ENCODE peak calls at places on chromosomes 7 and 10, in four cellular contexts. I, C, B and K are unnamed samples.

GRCh38 chr10:24953350-24954074 is 1.1 kb upstream of the PRTFDC1 start:
- DNase-seq in B (no peak), I (no peak), C (no peak), K (peak; percentile 41)

GRCh38 chr10:28291881-28292297 is 11.0 kb downstream of the MPP7 start:
- DNase-seq in C (no peak), I (no peak), B (peak; percentile 44), K (peak; percentile 95)

GRCh38 chr10:1468777-1469176 is 268.5 kb downstream of the ADARB2 start:
- DNase-seq in C (no peak), I (no peak), B (no peak), K (no peak)

GRCh38 chr10:58791137-58791536 is 278.5 kb downstream of the BICC1 start:
- DNase-seq in I (no peak), C (no peak), B (no peak), K (peak; percentile 41)

GRCh38 chr10:31321396-31321941 is 2.5 kb downstream of the ZEB1 start:
- DNase-seq in C (peak; percentile 26), I (peak; percentile 64), B (no peak), K (peak; percentile 7)

GRCh38 chr7:22357311-22358175 is 589 bp upstream of the RAPGEF5 start:
- DNase-seq in I (no peak), B (peak; percentile 55), C (no peak), K (peak; percentile 69)

GRCh38 chr7:8973601-8974000 is 540.2 kb downstream of the NXPH1 start:
- DNase-seq in B (no peak), C (no peak), I (no peak), K (no peak)

GRCh38 chr10:94292448-94293118 is 70.2 kb downstream of the NOC3L start:
- DNase-seq in C (no peak), B (peak; percentile 40), I (no peak), K (peak; percentile 69)

GRCh38 chr7:3069767-3070449 is 26.2 kb upstream of the CARD11 start:
- DNase-seq in B (no peak), C (no peak), I (no peak), K (no peak)

GRCh38 chr7:104089622-104090021 is 100.2 kb upstream of the RELN start:
- DNase-seq in B (no peak), I (no peak), C (no peak), K (no peak)

GRCh38 chr10:80173441-80173840 is 31.9 kb downstream of the ANXA11 start:
- DNase-seq in I (no peak), B (no peak), C (no peak), K (no peak)

GRCh38 chr10:71382757-71383156 is 14.0 kb upstream of the CDH23 start:
- DNase-seq in I (no peak), C (no peak), B (no peak), K (no peak)

GRCh38 chr10:14889318-14889717 is 10.7 kb downstream of the SUV39H2 start:
- DNase-seq in I (no peak), C (no peak), B (no peak), K (no peak)

GRCh38 chr7:50304911-50305621 is 550 bp downstream of the IKZF1 start:
- DNase-seq in C (peak; percentile 73), I (peak; percentile 65), B (peak; percentile 28), K (no peak)

GRCh38 chr7:17552952-17553351 is 254.5 kb downstream of the AHR start:
- DNase-seq in B (no peak), C (no peak), I (no peak), K (peak; percentile 43)

GRCh38 chr10:11048707-11049296 is 31.1 kb downstream of the CELF2 start:
- DNase-seq in I (no peak), C (no peak), B (no peak), K (no peak)
- H3K27ac ChIP-seq in I (no peak overlapping the region), C (no peak overlapping the region), B (no peak overlapping the region), K (no peak overlapping the region)

GRCh38 chr10:12726971-12727831 is 274.3 kb downstream of the CCDC3 start:
- DNase-seq in C (no peak), B (no peak), I (no peak), K (peak; percentile 76)

GRCh38 chr10:12727832-12728215 is 273.7 kb downstream of the CCDC3 start:
- DNase-seq in B (no peak), C (no peak), I (no peak), K (peak; percentile 71)

GRCh38 chr10:12730809-12731519 is 270.5 kb downstream of the CCDC3 start:
- DNase-seq in C (no peak), B (no peak), I (no peak), K (no peak)

GRCh38 chr10:12729885-12730284 is 271.6 kb downstream of the CCDC3 start:
- DNase-seq in B (no peak), I (no peak), C (no peak), K (no peak)

DNA sequence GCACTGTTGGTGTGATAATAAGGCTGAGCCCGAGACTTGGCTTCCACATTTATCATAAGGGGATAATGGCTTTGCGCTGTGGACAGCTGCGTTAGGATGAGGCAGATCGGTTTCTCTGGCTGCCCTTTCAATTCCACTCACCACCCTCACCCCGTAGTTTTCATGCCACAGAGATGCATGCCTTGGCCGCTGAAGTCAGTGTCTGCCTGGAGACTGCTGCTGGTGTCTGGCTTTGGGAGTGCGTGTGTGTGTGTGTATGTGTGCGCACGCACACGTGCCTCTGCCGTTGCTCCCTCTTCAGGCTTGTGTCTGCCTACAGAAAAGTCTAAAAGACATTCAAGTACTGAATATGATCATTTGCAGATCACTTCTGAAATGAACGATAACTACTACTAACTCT is 272.9 kb downstream of the CCDC3 start:
- DNase-seq in B (no peak), I (no peak), C (no peak), K (peak; percentile 68)
- H3K27ac ChIP-seq in B (no peak overlapping the region), I (no peak overlapping the region), C (no peak overlapping the region), K (no peak overlapping the region)

DNA sequence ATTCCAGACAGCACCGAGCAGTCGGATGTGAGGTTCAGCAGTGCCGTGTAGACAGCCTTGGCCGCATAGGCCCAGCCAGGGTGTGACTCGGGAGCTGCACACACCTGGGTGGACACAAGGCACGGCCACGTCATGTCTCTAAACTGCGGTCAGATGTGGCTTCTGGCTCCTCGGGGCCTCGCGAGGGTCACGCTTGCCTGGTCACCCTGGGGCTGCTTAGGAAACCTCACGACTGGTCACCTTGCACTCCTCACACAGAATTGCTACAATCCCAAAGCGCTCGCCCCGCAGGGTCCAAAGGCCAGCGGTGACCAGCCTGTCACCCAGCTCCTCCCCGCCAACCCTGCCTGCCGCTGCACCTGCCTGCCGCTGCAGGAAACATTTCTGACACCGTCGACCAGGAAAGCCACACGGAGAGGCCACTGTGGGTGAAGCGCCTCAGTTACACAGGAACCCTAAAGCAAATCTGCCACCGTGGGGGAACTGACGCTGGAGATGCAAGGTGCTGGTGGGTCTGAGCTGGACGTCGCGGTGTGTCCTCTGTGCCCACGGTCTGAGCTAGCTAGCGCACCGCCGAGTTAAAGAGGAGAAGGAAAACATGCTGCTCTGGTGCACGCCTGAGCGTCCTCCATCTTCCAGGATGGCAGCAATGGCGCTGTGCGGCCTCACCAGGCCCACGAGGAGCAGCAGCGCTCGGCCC is 5.0 kb downstream of the GPER1 start:
- DNase-seq in C (no peak), B (no peak), I (no peak), K (no peak)
- H3K27ac ChIP-seq in C (no peak overlapping the region), B (no peak overlapping the region), I (no peak overlapping the region), K (no peak overlapping the region)

DNA sequence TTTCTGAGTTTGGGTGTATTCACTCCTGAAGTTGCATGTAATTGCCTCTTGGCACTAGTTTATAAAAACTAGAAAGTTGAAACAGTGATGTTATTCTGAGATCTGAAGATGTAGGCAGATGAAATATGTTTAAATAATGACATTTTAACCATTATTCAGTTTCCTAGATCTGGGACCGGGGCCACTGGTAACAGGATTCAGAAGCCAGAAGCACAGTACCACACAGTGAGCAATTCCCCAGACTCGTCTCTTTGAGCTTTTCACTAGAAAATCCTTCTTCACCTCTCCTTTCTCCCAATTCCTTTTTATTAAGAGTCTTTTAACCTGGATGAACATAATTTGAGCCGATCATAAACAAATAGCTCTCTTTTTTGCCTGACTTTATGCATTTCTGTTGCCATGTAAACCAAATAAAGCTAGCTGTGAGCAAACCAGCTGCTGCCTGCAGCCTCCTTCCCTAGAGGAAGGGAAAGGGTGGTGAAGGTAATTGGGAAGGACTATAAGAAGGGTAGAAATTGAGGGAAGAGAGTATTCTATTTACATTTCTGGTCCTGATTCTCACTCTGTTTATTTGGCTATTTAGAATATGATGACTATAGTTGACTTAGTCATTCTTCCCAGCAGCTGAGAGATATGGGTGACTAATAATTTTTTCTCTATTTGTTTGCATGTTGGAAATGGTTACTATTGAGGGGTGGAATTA is 101.7 kb upstream of the STRIP2 start:
- DNase-seq in I (no peak), B (no peak), C (no peak), K (peak; percentile 60)
- H3K27ac ChIP-seq in I (no peak overlapping the region), B (no peak overlapping the region), C (no peak overlapping the region), K (peak overlapping the region; percentile 65)

DNA sequence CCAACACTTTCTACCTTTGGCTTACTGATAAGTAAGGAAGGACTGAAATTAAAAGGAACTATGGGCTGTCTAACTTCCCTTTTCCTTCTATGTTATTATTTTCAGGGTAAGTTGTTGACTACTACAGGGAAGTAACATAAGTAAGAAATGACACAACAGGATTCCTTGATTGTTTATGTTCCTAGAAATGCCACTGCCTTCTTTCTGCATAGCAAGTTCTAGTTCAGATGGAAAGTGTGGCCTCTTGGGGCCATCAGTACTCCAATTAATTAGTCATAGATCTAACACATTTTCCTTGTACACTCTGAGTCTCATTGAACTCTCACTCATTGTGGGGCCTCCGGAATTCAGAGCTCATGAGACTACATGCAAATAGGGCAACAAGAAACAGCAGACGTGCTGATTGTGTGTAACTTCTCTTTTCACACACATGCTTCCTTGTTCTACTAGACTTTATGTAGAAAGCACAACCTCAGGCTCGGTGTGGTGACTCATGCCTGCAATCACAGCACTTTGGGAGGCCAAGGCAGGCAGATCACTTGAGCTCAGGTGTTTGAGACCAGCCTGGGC is 35.3 kb upstream of the HIBADH start:
- DNase-seq in I (no peak), B (peak; percentile 62), C (no peak), K (no peak)
- H3K27ac ChIP-seq in I (no peak overlapping the region), B (no peak overlapping the region), C (no peak overlapping the region), K (no peak overlapping the region)